ENCODE peak calls at places on chromosome 11, in four cellular contexts. Y, I, J and M are unnamed samples.

GRCh38 chr11:94185387-94186084 is 56.9 kb downstream of the PANX1 start:
- DNase-seq in I (no peak), J (no peak), Y (no peak), M (no peak)

GRCh38 chr11:58805065-58805464 is 39.4 kb downstream of the GLYATL2 start:
- DNase-seq in J (no peak), I (no peak), Y (no peak), M (no peak)

GRCh38 chr11:94525933-94526332 is 13.7 kb downstream of the C11orf97 start:
- DNase-seq in Y (no peak), J (no peak), I (no peak), M (no peak)

GRCh38 chr11:98300777-98301176 is 720.0 kb upstream of the CNTN5 start:
- DNase-seq in Y (no peak), I (no peak), J (no peak), M (no peak)

GRCh38 chr11:64264371-64264852 is 13.1 kb downstream of the PLCB3 start:
- DNase-seq in J (peak), Y (no peak), I (no peak), M (no peak)

GRCh38 chr11:10181811-10182210 is 112.2 kb downstream of the SBF2 start:
- DNase-seq in I (no peak), J (peak), Y (no peak), M (peak)

GRCh38 chr11:62918531-62918930 is 2.6 kb downstream of the CHRM1 start:
- DNase-seq in J (peak), I (no peak), Y (no peak), M (no peak)

GRCh38 chr11:72848846-72849466 is 34.7 kb downstream of the ATG16L2 start:
- DNase-seq in J (peak), I (no peak), Y (no peak), M (peak)

GRCh38 chr11:82523141-82523540 is 210.5 kb downstream of the FAM181B start:
- DNase-seq in I (no peak), Y (no peak), J (no peak), M (no peak)

GRCh38 chr11:5380740-5381342 is 2.8 kb upstream of the OR51M1 start:
- DNase-seq in I (peak), J (peak), Y (no peak), M (peak)

GRCh38 chr11:65429724-65430405 is 7.3 kb downstream of the NEAT1 start:
- DNase-seq in J (no peak), Y (no peak), I (no peak), M (no peak)

GRCh38 chr11:61834278-61835004 is 6.3 kb downstream of the FADS2 start:
- DNase-seq in Y (peak), J (peak), I (no peak), M (no peak)

GRCh38 chr11:3867209-3868071 is 12.0 kb downstream of the STIM1 start:
- DNase-seq in I (no peak), J (peak), Y (peak), M (peak)

GRCh38 chr11:102451693-102452460 is 688 bp downstream of the TMEM123 start:
- DNase-seq in I (no peak), J (peak), Y (no peak), M (peak)

GRCh38 chr11:78931891-78932290 is 357.2 kb upstream of the NARS2 start:
- DNase-seq in J (no peak), Y (no peak), I (no peak), M (no peak)

GRCh38 chr11:34345012-34345804 is 12.6 kb downstream of the ABTB2 start:
- DNase-seq in J (no peak), Y (no peak), I (no peak), M (peak)

GRCh38 chr11:119795231-119795630 is 66.2 kb upstream of the NECTIN1 start:
- DNase-seq in J (no peak), Y (no peak), I (no peak), M (no peak)

GRCh38 chr11:132595711-132596111 is 936.6 kb downstream of the OPCML start:
- DNase-seq in J (peak), I (no peak), Y (no peak), M (no peak)

DNA sequence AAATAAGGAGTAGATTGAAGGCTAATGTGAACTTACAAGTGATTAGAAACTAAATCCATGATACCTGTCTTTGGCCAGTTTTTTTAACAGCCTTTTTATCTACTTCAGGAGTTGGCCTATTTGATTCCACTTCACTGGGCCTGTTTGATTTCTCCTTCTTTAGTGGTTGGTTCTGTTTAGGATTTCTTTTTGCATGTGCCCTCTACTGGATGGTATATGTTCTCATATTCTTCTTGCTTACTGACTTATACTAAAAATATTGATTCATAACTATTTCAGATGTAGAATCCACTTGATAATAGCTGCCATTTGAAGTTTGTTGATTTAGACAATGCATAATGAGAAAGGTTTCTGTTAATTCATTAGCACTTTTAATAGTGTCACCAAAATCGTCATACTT is 53.9 kb downstream of the USP47 start:
- DNase-seq in Y (no peak), J (no peak), I (no peak), M (no peak)
- TF ChIP-seq TCF12 in Y (no peak), J (no peak), I (no peak), M (no peak)

GRCh38 chr11:112901904-112902303 is 59.3 kb upstream of the NCAM1 start:
- DNase-seq in J (no peak), Y (no peak), I (no peak), M (no peak)

GRCh38 chr11:112902411-112903011 is 58.7 kb upstream of the NCAM1 start:
- DNase-seq in J (no peak), Y (no peak), I (no peak), M (no peak)

GRCh38 chr11:112899235-112899634 is 62.0 kb upstream of the NCAM1 start:
- DNase-seq in J (no peak), I (no peak), Y (no peak), M (no peak)

DNA sequence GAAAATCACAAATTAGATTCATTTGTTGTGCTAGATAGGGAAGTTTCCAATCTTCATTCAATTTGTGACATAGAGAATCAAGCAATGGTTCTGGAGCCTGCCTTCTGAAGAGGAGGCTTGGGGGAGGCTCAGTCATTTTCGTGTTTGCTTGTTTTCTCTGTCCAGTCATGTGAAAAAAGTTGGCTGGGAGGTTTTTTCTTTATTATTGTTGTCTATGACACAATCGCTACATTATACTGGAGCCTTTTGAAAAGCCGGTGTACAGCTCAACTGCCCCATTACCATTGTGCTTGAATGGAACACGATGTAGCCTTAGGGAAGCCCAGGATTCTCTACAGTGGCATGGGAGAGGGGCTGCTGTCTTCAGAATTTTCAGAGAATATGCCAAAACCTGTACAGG is 57.9 kb upstream of the NCAM1 start:
- DNase-seq in Y (no peak), J (no peak), I (no peak), M (no peak)
- TF ChIP-seq TCF12 in Y (no peak), J (no peak), I (no peak), M (no peak)

DNA sequence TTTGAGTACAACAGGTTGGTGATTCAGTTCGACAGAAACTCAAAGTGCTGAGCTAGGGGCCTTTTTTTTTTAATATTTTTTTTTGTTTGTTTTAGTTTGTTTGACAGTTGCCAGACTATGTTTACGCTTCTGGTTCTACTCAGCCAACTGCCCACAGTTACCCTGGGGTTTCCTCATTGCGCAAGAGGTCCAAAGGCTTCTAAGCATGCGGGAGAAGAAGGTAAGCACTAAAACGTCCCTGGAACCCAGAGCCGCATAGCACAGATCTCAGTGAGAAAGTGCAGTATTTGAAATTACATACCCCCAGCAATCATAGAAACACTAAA is 649 bp downstream of the PRRG4 start:
- DNase-seq in J (no peak), I (no peak), Y (no peak), M (peak)
- TF ChIP-seq TCF12 in J (no peak), I (no peak), Y (no peak), M (no peak)

DNA sequence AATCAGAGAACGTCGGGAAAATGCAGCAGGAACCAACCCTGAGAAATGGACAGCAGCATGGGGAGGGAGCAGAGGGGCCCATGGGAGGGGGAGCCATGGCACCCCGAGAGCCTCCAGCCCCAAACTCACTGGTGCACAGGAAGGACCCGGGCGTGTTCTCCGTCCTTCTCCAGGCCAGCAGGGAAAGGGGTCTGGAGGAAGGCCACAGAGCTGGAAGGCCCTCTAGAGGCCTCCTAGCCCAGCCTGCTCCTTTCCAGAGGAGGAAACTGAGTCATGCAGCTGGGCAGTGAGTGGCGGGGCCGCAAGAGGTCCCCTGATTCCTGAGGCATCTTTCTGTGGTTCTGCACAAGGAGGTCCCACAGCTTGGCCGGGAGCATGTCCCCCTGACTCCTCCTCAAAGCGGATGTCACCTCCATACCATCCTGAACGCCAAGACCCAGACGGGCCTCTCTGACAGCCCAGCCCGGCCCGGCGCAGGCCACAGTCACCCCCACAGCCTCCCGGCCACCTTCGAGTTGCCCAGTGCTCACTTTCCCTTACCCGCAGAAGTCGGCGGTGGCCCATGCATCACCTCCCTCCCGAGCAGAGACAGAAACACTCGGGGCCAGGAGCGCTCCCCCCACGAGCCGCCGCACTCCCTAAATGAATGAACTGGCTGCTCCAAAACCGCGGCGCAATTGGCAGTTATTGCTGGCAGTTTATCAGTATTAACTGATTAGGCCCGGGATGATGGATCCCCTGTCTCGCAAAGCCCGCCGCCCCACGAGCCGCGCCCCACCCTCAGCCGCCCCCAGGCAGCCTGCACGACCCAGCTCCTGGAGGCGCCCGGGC is 272.6 kb downstream of the BUD13 start:
- DNase-seq in I (no peak), J (peak), Y (no peak), M (no peak)
- TF ChIP-seq TCF12 in I (no peak), J (no peak), Y (no peak), M (no peak)